ENCODE peak calls at places on chromosomes 16 and 17, in nine cellular contexts. W, D, A, F, I, Y, T, P and S are unnamed samples.

GRCh38 chr17:62093188-62094155 is 28.4 kb upstream of the MED13 start:
- DNase-seq in T (no peak), P (no peak), I (no peak), F (peak; percentile 98), A (no peak), W (no peak), D (peak; percentile 37), Y (peak; percentile 59), S (peak; percentile 8)

GRCh38 chr16:19882641-19883040 is 2.0 kb downstream of the GPRC5B start:
- DNase-seq in Y (no peak), F (no peak), I (no peak), P (no peak), A (no peak), T (no peak), W (no peak), D (no peak), S (no peak)

GRCh38 chr16:19700319-19700781 is 17.7 kb downstream of the KNOP1 start:
- DNase-seq in I (no peak), D (no peak), P (no peak), T (no peak), W (peak; percentile 21), F (peak; percentile 61), Y (no peak), A (no peak), S (no peak)

GRCh38 chr17:61645898-61646297 is 54.9 kb upstream of the NACA2 start:
- DNase-seq in Y (no peak), P (no peak), W (no peak), A (no peak), F (no peak), I (no peak), T (no peak), D (no peak), S (no peak)

GRCh38 chr17:77332034-77332971 is 191.5 kb downstream of the SEC14L1 start:
- DNase-seq in W (no peak), D (no peak), Y (no peak), T (peak; percentile 97), P (no peak), F (peak; percentile 53), A (no peak), I (no peak), S (peak; percentile 20)

GRCh38 chr17:75239214-75239613 is 22.2 kb downstream of the GGA3 start:
- DNase-seq in W (no peak), Y (no peak), D (no peak), P (no peak), F (no peak), T (no peak), A (no peak), I (no peak), S (no peak)

GRCh38 chr17:58100506-58100905 is 17.3 kb downstream of the DYNLL2 start:
- DNase-seq in F (no peak), T (no peak), A (no peak), P (no peak), Y (no peak), W (no peak), I (no peak), D (no peak), S (no peak)

GRCh38 chr16:27238016-27238587 is 30.5 kb downstream of the NSMCE1 start:
- DNase-seq in P (no peak), T (peak; percentile 23), A (no peak), F (no peak), I (no peak), W (no peak), D (no peak), Y (no peak), S (no peak)

GRCh38 chr16:627458-628239 is 3.1 kb upstream of the WFIKKN1 start:
- DNase-seq in A (no peak), Y (no peak), D (no peak), T (no peak), P (no peak), I (peak; percentile 77), W (no peak), F (peak; percentile 56), S (no peak)

GRCh38 chr16:53816211-53816610 is 112.3 kb downstream of the FTO start:
- DNase-seq in I (no peak), A (no peak), Y (no peak), W (no peak), P (no peak), F (peak; percentile 66), D (no peak), T (no peak), S (no peak)

GRCh38 chr16:67016681-67017450 is 12.1 kb upstream of the CBFB start:
- DNase-seq in A (no peak), T (no peak), F (no peak), P (no peak), I (no peak), D (no peak), Y (no peak), W (no peak), S (no peak)

GRCh38 chr17:27536781-27537180 is 80.5 kb downstream of the KSR1 start:
- DNase-seq in I (no peak), T (no peak), A (no peak), Y (no peak), P (no peak), W (no peak), F (no peak), D (no peak), S (no peak)

GRCh38 chr16:80203821-80204220 is 337.0 kb upstream of the DYNLRB2 start:
- DNase-seq in W (no peak), P (no peak), F (no peak), T (no peak), D (no peak), Y (no peak), I (no peak), A (no peak), S (no peak)

GRCh38 chr17:17420035-17420434 is 56.8 kb upstream of the MED9 start:
- DNase-seq in W (peak; percentile 32), Y (no peak), P (no peak), F (no peak), A (no peak), T (no peak), D (no peak), I (no peak), S (no peak)

GRCh38 chr16:67967956-67968439 is 439 bp downstream of the SLC12A4 start:
- DNase-seq in I (peak; percentile 75), P (peak; percentile 68), W (no peak), D (no peak), A (no peak), T (peak; percentile 41), F (no peak), Y (peak; percentile 82), S (peak; percentile 76)

GRCh38 chr16:24051125-24051524 is 205.0 kb upstream of the CACNG3 start:
- DNase-seq in P (peak; percentile 37), T (no peak), W (no peak), D (no peak), Y (no peak), F (no peak), I (no peak), A (no peak), S (no peak)

GRCh38 chr17:69723741-69724140 is 309.2 kb downstream of the MAP2K6 start:
- DNase-seq in W (peak; percentile 5), I (no peak), T (no peak), P (peak; percentile 10), A (no peak), D (no peak), F (peak; percentile 15), Y (no peak), S (no peak)

GRCh38 chr16:30456302-30456701 is 10.6 kb upstream of the SEPHS2 start:
- DNase-seq in F (no peak), P (no peak), I (no peak), A (no peak), W (no peak), Y (no peak), T (no peak), D (no peak), S (no peak)

GRCh38 chr16:64898159-64898558 is 223.7 kb downstream of the CDH11 start:
- DNase-seq in T (no peak), A (no peak), D (no peak), I (no peak), W (no peak), Y (no peak), P (no peak), F (no peak), S (no peak)

GRCh38 chr17:32265192-32265895 is at the start of gene RHBDL3:
- DNase-seq in D (no peak), F (no peak), A (no peak), P (peak; percentile 73), I (peak; percentile 69), T (no peak), Y (peak; percentile 89), W (no peak), S (peak; percentile 91)

GRCh38 chr16:85192233-85192632 is 80.0 kb upstream of the CIBAR2 start:
- DNase-seq in F (no peak), Y (no peak), I (no peak), W (no peak), D (no peak), A (no peak), P (no peak), T (no peak), S (no peak)

GRCh38 chr17:44069974-44070454 is 521 bp upstream of the G6PC3 start:
- DNase-seq in W (no peak), I (no peak), F (peak; percentile 43), A (no peak), T (peak; percentile 12), Y (no peak), P (peak; percentile 34), D (no peak), S (no peak)